ENCODE peak calls at places on chromosomes 1 and 21, in eight cellular contexts. J, T, I, G, S, N, A and C are unnamed samples. For H3K4me1, the result is how much of the 10 kb centered on the place peaks cover.

GRCh38 chr1:17315542-17316130 is 7.6 kb downstream of the PADI4 start:
- DNase-seq in N (no peak), S (no peak), T (no peak), G (no peak), A (no peak), J (peak), I (no peak), C (no peak)

GRCh38 chr1:180270767-180271639 is 40.9 kb downstream of the LHX4 start:
- DNase-seq in I (no peak), T (no peak), G (no peak), S (no peak), J (peak), N (peak), A (no peak), C (no peak)

GRCh38 chr21:42892582-42892930 is 553 bp upstream of the NDUFV3 start:
- DNase-seq in J (no peak), I (no peak), T (no peak), A (no peak), G (no peak), N (no peak), S (no peak), C (no peak)

GRCh38 chr1:15028117-15028516 is 125.4 kb upstream of the TMEM51 start:
- DNase-seq in S (peak), T (peak), J (no peak), N (peak), A (no peak), I (no peak), G (peak), C (peak)

GRCh38 chr1:12566484-12567287 is 51.3 kb downstream of the DHRS3 start:
- DNase-seq in N (no peak), G (no peak), I (no peak), T (no peak), J (no peak), S (no peak), A (no peak), C (no peak)

GRCh38 chr1:62377043-62377562 is 57.9 kb upstream of the KANK4 start:
- DNase-seq in I (no peak), A (no peak), G (no peak), N (no peak), S (no peak), J (no peak), T (no peak), C (no peak)

GRCh38 chr1:115036814-115037535 is 7.3 kb downstream of the TSHB start:
- DNase-seq in T (no peak), J (no peak), I (no peak), S (no peak), G (no peak), N (no peak), A (no peak), C (no peak)

GRCh38 chr1:33295450-33296081 is 25.3 kb downstream of the A3GALT2 start:
- DNase-seq in N (peak), S (peak), I (peak), A (peak), J (peak), G (peak), T (peak), C (peak)

GRCh38 chr21:32529679-32530078 is 55.6 kb downstream of the TCP10L start:
- DNase-seq in N (no peak), J (no peak), I (no peak), T (no peak), A (no peak), G (no peak), S (no peak), C (no peak)

GRCh38 chr1:113434874-113435175 is 44.5 kb downstream of the MAGI3 start:
- DNase-seq in I (no peak), J (no peak), A (no peak), S (no peak), G (no peak), T (no peak), N (no peak), C (no peak)

GRCh38 chr1:93662481-93663190 is 19.0 kb downstream of the BCAR3 start:
- DNase-seq in T (no peak), S (no peak), A (no peak), G (no peak), N (peak), J (no peak), I (no peak), C (no peak)

GRCh38 chr1:6962390-6962955 is 177.2 kb downstream of the CAMTA1 start:
- DNase-seq in J (no peak), A (peak), I (peak), T (peak), G (peak), N (no peak), S (no peak), C (peak)

GRCh38 chr1:208264469-208265126 is 20.4 kb upstream of the PLXNA2 start:
- DNase-seq in A (no peak), G (no peak), S (no peak), J (no peak), N (no peak), T (no peak), I (no peak), C (no peak)

GRCh38 chr1:36352141-36352909 is 28.9 kb upstream of the EVA1B start:
- DNase-seq in A (no peak), S (no peak), T (no peak), I (no peak), G (no peak), N (peak), J (no peak), C (no peak)

GRCh38 chr1:15849775-15850449 is 2.4 kb downstream of the SPEN start:
- DNase-seq in A (peak), T (peak), J (peak), S (peak), G (peak), N (peak), I (peak), C (peak)

GRCh38 chr21:28235169-28235892 is 757.3 kb downstream of the LTN1 start:
- DNase-seq in G (no peak), T (no peak), N (no peak), A (no peak), S (peak), I (no peak), J (no peak), C (no peak)

GRCh38 chr21:38334866-38335265 is 78.1 kb downstream of the KCNJ15 start:
- DNase-seq in S (no peak), G (no peak), A (no peak), I (no peak), N (no peak), T (no peak), J (no peak), C (no peak)

GRCh38 chr1:247528812-247529474 is 7.3 kb downstream of the OR2C3 start:
- DNase-seq in N (no peak), S (no peak), A (peak), T (no peak), J (no peak), I (no peak), G (no peak), C (no peak)

GRCh38 chr21:19640964-19641363 is 1237.4 kb upstream of the TMPRSS15 start:
- DNase-seq in G (no peak), A (no peak), T (no peak), S (no peak), I (peak), N (no peak), J (no peak), C (no peak)

GRCh38 chr1:187961895-187962294 is 1133.1 kb downstream of the PLA2G4A start:
- DNase-seq in J (no peak), S (no peak), A (no peak), I (no peak), T (no peak), G (no peak), N (no peak), C (no peak)

GRCh38 chr1:221356693-221357092 is 385.2 kb downstream of the DUSP10 start:
- DNase-seq in G (no peak), T (no peak), A (no peak), I (no peak), S (no peak), J (no peak), N (no peak), C (no peak)

GRCh38 chr1:52668711-52669110 is 29.4 kb downstream of the COA7 start:
- DNase-seq in S (peak), I (no peak), N (peak), T (no peak), A (no peak), J (no peak), G (no peak), C (no peak)

GRCh38 chr1:176603696-176604095 is 140.7 kb downstream of the PAPPA2 start:
- DNase-seq in S (no peak), G (no peak), N (no peak), A (no peak), J (no peak), T (no peak), I (no peak), C (no peak)

GRCh38 chr1:5849550-5849949 is 142.7 kb downstream of the NPHP4 start:
- DNase-seq in T (no peak), G (no peak), I (no peak), A (no peak), S (no peak), J (no peak), N (no peak), C (no peak)

GRCh38 chr1:30856260-30856790 is 52.2 kb downstream of the SDC3 start:
- DNase-seq in J (no peak), I (peak), G (no peak), A (no peak), S (no peak), T (no peak), N (no peak), C (peak)

GRCh38 chr1:22231995-22232690 is 89.2 kb upstream of the WNT4 start:
- DNase-seq in J (no peak), S (no peak), A (no peak), N (no peak), T (no peak), I (no peak), G (peak), C (no peak)

GRCh38 chr1:21534674-21535378 is 25.6 kb downstream of the ALPL start:
- DNase-seq in J (no peak), I (peak), G (peak), A (peak), N (peak), S (peak), T (peak), C (peak)

GRCh38 chr1:151371744-151372410 is 628 bp downstream of the SELENBP1 start:
- DNase-seq in S (peak), A (no peak), T (peak), J (no peak), G (peak), N (peak), I (peak), C (peak)

GRCh38 chr1:181451661-181452060 is 31.7 kb upstream of the CACNA1E start:
- DNase-seq in J (no peak), N (no peak), S (no peak), G (no peak), I (no peak), T (no peak), A (no peak), C (no peak)

GRCh38 chr1:97844552-97845089 is 76.2 kb downstream of the DPYD start:
- DNase-seq in G (no peak), I (no peak), A (no peak), S (no peak), J (peak), T (no peak), N (no peak), C (no peak)

GRCh38 chr1:220325306-220325995 is 53.2 kb upstream of the RAB3GAP2 start:
- DNase-seq in N (no peak), I (no peak), J (no peak), S (no peak), G (no peak), A (no peak), T (no peak), C (no peak)

GRCh38 chr1:215636258-215636965 is 69.3 kb downstream of the KCTD3 start:
- DNase-seq in N (peak), I (no peak), J (no peak), S (peak), T (no peak), G (no peak), A (no peak), C (no peak)

GRCh38 chr1:30534551-30534940 is 188.8 kb downstream of the MATN1 start:
- DNase-seq in N (no peak), I (no peak), A (no peak), J (peak), S (no peak), G (no peak), T (no peak), C (no peak)

GRCh38 chr1:63073530-63074306 is 248.6 kb upstream of the FOXD3 start:
- DNase-seq in S (peak), N (no peak), A (no peak), I (no peak), G (no peak), T (no peak), J (no peak), C (peak)

GRCh38 chr1:53982034-53982761 is 35.8 kb downstream of the LDLRAD1 start:
- DNase-seq in A (no peak), N (peak), T (peak), I (no peak), G (no peak), S (peak), J (no peak), C (peak)

DNA sequence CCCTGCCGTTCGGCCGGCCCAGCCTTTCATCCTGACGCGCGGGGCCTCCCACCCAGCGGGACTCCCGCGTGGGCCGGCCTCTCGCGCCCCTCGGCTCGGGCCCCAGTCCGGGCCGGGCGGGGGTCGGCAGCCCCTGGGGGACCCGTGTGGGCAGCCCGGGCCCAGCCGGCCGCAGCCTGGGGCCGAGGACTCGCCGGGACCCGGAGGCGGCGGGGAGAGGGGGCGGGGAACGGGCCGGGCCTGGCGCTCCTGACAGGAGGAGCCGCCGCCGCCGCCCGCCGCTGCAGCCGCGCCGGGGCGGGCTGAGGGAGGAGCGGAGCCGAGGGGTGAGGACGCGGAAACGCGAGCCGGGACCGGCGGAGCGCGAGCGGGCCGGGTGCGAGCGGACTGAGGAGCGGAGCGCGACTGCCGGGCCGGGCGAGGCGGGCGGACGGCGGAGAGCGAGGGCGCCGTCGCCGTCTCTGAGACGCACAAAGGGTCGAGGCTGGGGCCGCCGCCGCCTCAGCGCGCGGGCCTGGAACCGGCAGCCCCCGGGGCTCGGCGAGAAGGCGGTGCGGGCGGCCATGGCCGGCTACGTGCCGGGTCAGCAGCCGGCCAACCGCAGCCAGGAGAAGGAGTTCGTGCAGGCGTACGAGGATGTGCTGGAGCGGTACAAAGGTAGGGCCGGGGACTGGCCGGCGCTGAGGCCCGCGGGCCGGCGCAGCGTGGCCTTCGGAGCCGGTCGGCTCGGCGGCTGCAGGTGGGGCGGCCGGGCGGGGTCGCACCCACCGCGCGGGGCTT is 79.1 kb downstream of the NDUFS5 start:
- DNase-seq in G (peak), I (peak), N (peak), J (peak), T (peak), A (no peak), S (peak), C (peak)
- H3K4me1 ChIP-seq in G (under half), I (under half), N (under half), J (half or more), T (half or more), A (under half), S (half or more), C (half or more)

GRCh38 chr1:156461781-156462647 is 38.6 kb downstream of the MEF2D start:
- DNase-seq in G (no peak), N (no peak), J (no peak), T (no peak), A (no peak), I (peak), S (no peak), C (no peak)
- TF ChIP-seq POLR2A in G (no peak), N (peak), J (no peak), T (no peak), A (no peak), I (no peak), S (no peak), C (no peak)

DNA sequence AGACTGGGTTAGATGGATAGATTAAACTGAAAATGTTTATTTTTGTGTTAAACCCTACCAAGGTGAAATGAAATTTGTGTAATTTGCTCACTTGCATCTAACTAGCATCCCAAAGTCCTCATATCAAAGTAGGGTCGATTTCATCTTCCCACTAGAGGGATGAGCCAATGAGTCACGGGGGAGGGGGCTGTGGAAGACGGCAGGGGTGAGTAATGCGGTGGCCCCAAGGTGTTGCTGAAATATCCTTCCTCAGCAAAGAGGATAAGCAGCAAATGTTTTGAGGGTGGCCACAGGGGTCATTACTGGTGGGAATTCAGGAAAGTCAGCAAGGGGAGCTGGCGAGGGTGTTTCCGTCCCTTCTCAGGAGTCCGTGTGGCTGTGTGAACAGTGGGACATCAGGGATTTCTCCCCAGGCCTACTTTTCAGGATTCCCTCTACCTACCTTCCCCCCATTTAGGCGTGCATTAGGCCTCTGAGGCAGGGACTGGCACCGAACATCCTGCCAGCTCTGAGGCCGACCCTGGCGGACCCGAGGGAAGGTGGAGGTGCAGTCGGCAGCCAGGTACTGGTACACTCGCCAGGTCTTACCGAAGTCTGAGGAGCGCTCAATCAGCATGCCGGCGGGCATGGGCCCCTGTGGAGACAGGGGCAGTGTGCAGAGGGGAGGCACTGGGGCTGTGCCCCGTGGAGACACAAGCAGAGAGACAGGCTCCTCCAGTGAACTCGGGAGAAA is 18.1 kb downstream of the LAMB3 start:
- DNase-seq in J (no peak), S (no peak), T (no peak), G (no peak), N (peak), A (no peak), I (no peak), C (no peak)
- H3K4me3 ChIP-seq in J (no peak), S (no peak), T (no peak), G (no peak), N (no peak), A (no peak), I (no peak), C (no peak)

GRCh38 chr1:170149241-170149640 is 3.5 kb downstream of the NTMT2 start:
- DNase-seq in A (no peak), G (no peak), I (no peak), T (no peak), N (no peak), J (no peak), S (no peak), C (no peak)

GRCh38 chr1:170149971-170150370 is 4.2 kb downstream of the NTMT2 start:
- DNase-seq in S (no peak), N (no peak), G (no peak), I (no peak), J (no peak), T (no peak), A (no peak), C (no peak)

GRCh38 chr1:170145061-170145460 is 698 bp upstream of the NTMT2 start:
- DNase-seq in G (no peak), N (no peak), J (no peak), S (no peak), I (no peak), A (no peak), T (no peak), C (no peak)

GRCh38 chr1:170145691-170146676 is at the start of gene NTMT2:
- DNase-seq in G (no peak), I (no peak), A (no peak), T (peak), J (no peak), S (peak), N (peak), C (no peak)

GRCh38 chr1:170146861-170147260 is 1.1 kb downstream of the NTMT2 start:
- DNase-seq in J (no peak), G (no peak), N (no peak), A (no peak), T (no peak), I (no peak), S (no peak), C (no peak)
- H3K4me1 ChIP-seq in J (under half), G (under half), N (under half), A (under half), T (under half), I (under half), S (under half), C (under half)

DNA sequence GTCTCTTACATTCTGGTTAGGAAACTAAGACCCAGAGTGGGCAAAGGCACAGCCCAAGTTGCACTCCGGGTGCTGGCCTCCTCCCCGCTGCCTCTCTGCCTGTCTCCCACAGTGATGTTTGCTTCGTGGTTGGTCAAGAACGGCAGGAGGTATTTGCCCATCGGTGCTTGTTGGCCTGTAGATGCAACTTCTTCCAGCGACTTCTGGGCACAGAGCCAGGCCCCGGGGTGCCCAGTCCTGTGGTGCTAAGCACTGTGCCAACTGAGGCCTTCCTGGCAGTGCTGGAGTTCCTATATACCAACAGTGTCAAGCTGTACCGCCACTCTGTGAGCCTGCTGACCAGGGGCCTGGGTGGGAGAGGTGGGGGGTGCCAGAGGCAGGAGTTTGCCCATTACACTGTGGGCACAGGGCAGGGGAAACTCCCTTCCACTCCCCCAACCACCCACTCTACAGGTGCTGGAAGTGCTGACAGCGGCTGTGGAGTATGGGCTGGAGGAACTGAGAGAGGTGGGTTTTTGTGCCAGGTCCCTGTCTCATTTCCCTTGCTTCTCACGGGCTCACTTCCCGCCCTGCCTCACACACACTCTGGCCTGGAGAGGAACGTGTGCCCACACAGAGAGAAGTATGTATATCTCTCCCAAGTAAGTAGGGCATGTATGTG is 1.9 kb downstream of the BTBD19 start:
- DNase-seq in I (peak), A (no peak), T (no peak), J (peak), N (no peak), S (peak), G (peak), C (peak)
- TF ChIP-seq POLR2A in I (no peak), A (no peak), T (no peak), J (no peak), N (peak), S (no peak), G (no peak), C (no peak)

GRCh38 chr1:235426143-235426542 is 58.9 kb downstream of the TBCE start:
- DNase-seq in I (no peak), S (no peak), T (no peak), A (no peak), J (no peak), N (no peak), G (no peak), C (no peak)

GRCh38 chr1:235421751-235422150 is 54.5 kb downstream of the TBCE start:
- DNase-seq in I (no peak), A (no peak), J (no peak), G (no peak), T (no peak), S (no peak), N (no peak), C (no peak)

GRCh38 chr1:235425357-235425756 is 58.1 kb downstream of the TBCE start:
- DNase-seq in N (no peak), A (no peak), S (no peak), J (no peak), T (no peak), I (no peak), G (no peak), C (no peak)

GRCh38 chr1:235424092-235424491 is 56.9 kb downstream of the TBCE start:
- DNase-seq in N (no peak), S (no peak), G (no peak), I (no peak), T (no peak), J (no peak), A (no peak), C (peak)

GRCh38 chr1:235423214-235423652 is 56.0 kb downstream of the TBCE start:
- DNase-seq in I (no peak), S (no peak), N (no peak), T (no peak), G (no peak), A (no peak), J (no peak), C (no peak)
- H3K4me3 ChIP-seq in I (no peak), S (no peak), N (no peak), T (no peak), G (no peak), A (no peak), J (no peak), C (no peak)